ENCODE peak calls at places on chromosomes 5 and 9, in seven cellular contexts. F is HS-5; M is transverse colon; N is stimulated activated CD4-positive, alpha-beta T cell treated with anti-CD3 and anti-CD28 coated beads, Interleukin-2, amount 100 ng/mL, for 48 hours; D is activated CD4-positive, alpha-beta T cell treated with anti-CD3 and anti-CD28 coated beads for 4 hours; Q is CD8-positive, alpha-beta T cell; J is activated CD8-positive, alpha-beta memory T cell treated with anti-CD3 and anti-CD28 coated beads for 48 hours. O is an unnamed sample.

GRCh38 chr5:155822177-155822576 is 504.8 kb upstream of the SGCD start:
- DNase-seq in F (no peak), M (no peak), D (no peak), Q (no peak), J (no peak), N (no peak), O (no peak)

GRCh38 chr9:18989097-18989496 is 43.9 kb downstream of the SAXO1 start:
- DNase-seq in F (no peak), D (no peak), N (no peak), J (no peak), M (no peak), Q (no peak), O (no peak)

GRCh38 chr5:154714271-154714986 is 40.7 kb upstream of the LARP1 start:
- DNase-seq in N (no peak), J (no peak), D (no peak), M (peak), F (no peak), Q (no peak), O (no peak)

GRCh38 chr9:105064248-105065118 is 136.5 kb upstream of the ABCA1 start:
- DNase-seq in D (no peak), N (no peak), F (peak), M (peak), Q (no peak), J (no peak), O (peak)

GRCh38 chr9:82890865-82891264 is 172.1 kb downstream of the RASEF start:
- DNase-seq in M (no peak), N (no peak), D (no peak), Q (no peak), J (no peak), F (no peak), O (no peak)

GRCh38 chr5:130747556-130747955 is 417.5 kb downstream of the HINT1 start:
- DNase-seq in M (no peak), F (no peak), D (no peak), N (no peak), Q (no peak), J (no peak), O (no peak)

GRCh38 chr9:118331622-118332045 is 627.4 kb downstream of the TLR4 start:
- DNase-seq in F (peak), Q (no peak), J (no peak), N (no peak), M (no peak), D (no peak), O (no peak)

GRCh38 chr9:134556531-134557068 is 85.0 kb upstream of the COL5A1 start:
- DNase-seq in D (no peak), N (no peak), F (no peak), Q (no peak), M (no peak), J (no peak), O (no peak)

GRCh38 chr9:124218438-124219289 is 39.1 kb upstream of the NEK6 start:
- DNase-seq in N (no peak), F (peak), J (no peak), Q (no peak), D (no peak), M (peak), O (no peak)

GRCh38 chr5:14145356-14146334 is 2.5 kb downstream of the TRIO start:
- DNase-seq in F (no peak), N (no peak), M (no peak), Q (no peak), J (no peak), D (no peak), O (no peak)

GRCh38 chr5:141681695-141682641 is at the start of gene ARAP3:
- DNase-seq in D (no peak), J (no peak), Q (no peak), N (peak), F (peak), M (peak), O (no peak)

GRCh38 chr5:140169410-140169809 is 5.6 kb upstream of the CYSTM1 start:
- DNase-seq in Q (no peak), F (no peak), N (no peak), M (no peak), D (no peak), J (no peak), O (no peak)

GRCh38 chr5:102843997-102844396 is 88.9 kb downstream of the PAM start:
- DNase-seq in N (no peak), M (no peak), J (no peak), F (no peak), D (no peak), Q (no peak), O (no peak)

GRCh38 chr5:57566914-57567313 is 84.3 kb upstream of the ACTBL2 start:
- DNase-seq in M (no peak), Q (no peak), F (no peak), D (no peak), N (no peak), J (no peak), O (no peak)

GRCh38 chr9:120441446-120442279 is 138.3 kb downstream of the CDK5RAP2 start:
- DNase-seq in F (peak), N (no peak), M (no peak), D (no peak), Q (no peak), J (no peak), O (no peak)

GRCh38 chr5:175710361-175710760 is 52.5 kb downstream of the HRH2 start:
- DNase-seq in Q (no peak), N (no peak), M (no peak), J (no peak), D (no peak), F (no peak), O (no peak)

GRCh38 chr9:79489241-79490000 is 82.3 kb upstream of the TLE4 start:
- DNase-seq in F (no peak), Q (no peak), D (no peak), N (no peak), M (peak), J (no peak), O (no peak)

GRCh38 chr9:22446589-22446949 is at the start of gene DMRTA1:
- DNase-seq in M (peak), Q (no peak), F (peak), J (no peak), D (peak), N (no peak), O (peak)

GRCh38 chr5:41181691-41182564 is 31.4 kb downstream of the C6 start:
- DNase-seq in J (no peak), M (peak), Q (no peak), F (no peak), N (no peak), D (no peak), O (no peak)

GRCh38 chr5:90528704-90529233 is 615 bp downstream of the LYSMD3 start:
- DNase-seq in F (no peak), D (no peak), J (no peak), N (peak), M (no peak), Q (peak), O (no peak)

GRCh38 chr9:109448223-109448622 is 49.9 kb downstream of the PTPN3 start:
- DNase-seq in F (peak), D (no peak), N (no peak), M (no peak), J (no peak), Q (no peak), O (no peak)

GRCh38 chr5:160894-161540 is 30.3 kb upstream of the LRRC14B start:
- DNase-seq in N (no peak), J (no peak), D (no peak), M (no peak), F (no peak), Q (no peak), O (no peak)

GRCh38 chr9:121345070-121345469 is 25.0 kb downstream of the STOM start:
- DNase-seq in Q (no peak), J (no peak), M (no peak), F (no peak), D (no peak), N (no peak), O (no peak)

GRCh38 chr5:104626122-104626521 is 1063.5 kb upstream of the NUDT12 start:
- DNase-seq in F (no peak), N (no peak), M (no peak), Q (no peak), D (no peak), J (no peak), O (no peak)

GRCh38 chr5:113081881-113082546 is 105.4 kb downstream of the DCP2 start:
- DNase-seq in M (no peak), N (no peak), D (no peak), F (peak), Q (no peak), J (no peak), O (no peak)

GRCh38 chr9:7542648-7543165 is 256.9 kb downstream of the DMAC1 start:
- DNase-seq in D (no peak), M (no peak), N (no peak), Q (no peak), J (no peak), F (no peak), O (no peak)

GRCh38 chr5:53991942-53992341 is 318.4 kb downstream of the ARL15 start:
- DNase-seq in Q (no peak), J (no peak), N (no peak), D (no peak), M (no peak), F (no peak), O (peak)